ENCODE peak calls at places on chromosomes 5 and 9, in four cellular contexts. C is nephron progenitor cell, P is activated T-cell treated with anti-CD3 and anti-CD28 coated beads for 24 hours, V is bronchial epithelial cell. R is an unnamed sample.

GRCh38 chr9:91075279-91075678 is 273.7 kb downstream of the SYK start:
- DNase-seq in C (no peak), P (no peak), V (no peak), R (no peak)

GRCh38 chr9:85960688-85961093 is 19.7 kb downstream of the NAA35 start:
- DNase-seq in C (no peak), P (no peak), V (no peak), R (no peak)

GRCh38 chr9:125177888-125178287 is 11.7 kb downstream of the PPP6C start:
- DNase-seq in C (no peak), P (no peak), V (no peak), R (no peak)

GRCh38 chr5:176985516-176985915 is 21.1 kb downstream of the UIMC1 start:
- DNase-seq in C (no peak), P (no peak), V (no peak), R (no peak)

GRCh38 chr9:21752003-21752402 is 50.4 kb upstream of the MTAP start:
- DNase-seq in C (no peak), P (no peak), V (peak; percentile 44), R (no peak)

GRCh38 chr9:137488330-137488653 is 29.2 kb upstream of the NSMF start:
- DNase-seq in C (no peak), P (no peak), V (no peak), R (no peak)

GRCh38 chr9:133202145-133202513 is 6.9 kb downstream of the OBP2B start:
- DNase-seq in C (no peak), P (no peak), V (no peak), R (no peak)

GRCh38 chr5:41925555-41925946 is 470 bp downstream of the FBXO4 start:
- DNase-seq in C (no peak), P (peak; percentile 10), V (peak; percentile 48), R (peak; percentile 47)

GRCh38 chr5:42566658-42567313 is 143.5 kb downstream of the GHR start:
- DNase-seq in C (no peak), P (no peak), V (no peak), R (no peak)

GRCh38 chr5:53019320-53019719 is 30.2 kb downstream of the ITGA2 start:
- DNase-seq in C (no peak), P (no peak), V (peak; percentile 87), R (peak; percentile 82)

GRCh38 chr5:172523146-172523745 is 68.9 kb upstream of the SH3PXD2B start:
- DNase-seq in C (no peak), P (no peak), V (no peak), R (no peak)

GRCh38 chr5:149035282-149035882 is 27.5 kb downstream of the SH3TC2 start:
- DNase-seq in C (peak; percentile 78), P (peak; percentile 46), V (peak; percentile 66), R (peak; percentile 28)

GRCh38 chr5:42756630-42757601 is at the start of gene CCDC152:
- DNase-seq in C (no peak), P (peak; percentile 52), V (peak; percentile 8), R (peak; percentile 9)

GRCh38 chr5:157025093-157025698 is 33.7 kb downstream of the HAVCR1 start:
- DNase-seq in C (no peak), P (peak; percentile 60), V (no peak), R (no peak)

GRCh38 chr5:56075361-56075760 is 80.6 kb upstream of the IL6ST start:
- DNase-seq in C (no peak), P (no peak), V (no peak), R (no peak)

GRCh38 chr5:57302643-57303042 is 128.8 kb downstream of the GPBP1 start:
- DNase-seq in C (no peak), P (no peak), V (no peak), R (no peak)

GRCh38 chr5:141039517-141039916 is 11.7 kb upstream of the PCDHB1 start:
- DNase-seq in C (peak; percentile 38), P (no peak), V (no peak), R (peak; percentile 8)

GRCh38 chr9:27125030-27125429 is 16.0 kb downstream of the TEK start:
- DNase-seq in C (no peak), P (no peak), V (peak; percentile 99), R (peak; percentile 99)

GRCh38 chr5:41748631-41749030 is 121.6 kb downstream of the OXCT1 start:
- DNase-seq in C (no peak), P (peak; percentile 18), V (peak; percentile 67), R (peak; percentile 27)

GRCh38 chr9:34976992-34977391 is 12.6 kb upstream of the DNAJB5 start:
- DNase-seq in C (no peak), P (no peak), V (no peak), R (no peak)

GRCh38 chr9:122445155-122445749 is 32.5 kb downstream of the OR1J1 start:
- DNase-seq in C (no peak), P (no peak), V (no peak), R (peak; percentile 14)

GRCh38 chr5:457195-457961 is 14.4 kb downstream of the EXOC3 start:
- DNase-seq in C (no peak), P (no peak), V (no peak), R (no peak)

GRCh38 chr5:133051117-133051546 is 681 bp upstream of the HSPA4 start:
- DNase-seq in C (no peak), P (no peak), V (no peak), R (no peak)

GRCh38 chr9:133122935-133123611 is 2.0 kb upstream of the RALGDS start:
- DNase-seq in C (peak; percentile 41), P (no peak), V (no peak), R (no peak)

GRCh38 chr5:76537073-76537543 is 86.1 kb downstream of the F2RL2 start:
- DNase-seq in C (no peak), P (no peak), V (peak; percentile 42), R (no peak)

GRCh38 chr5:128693779-128694178 is 155.7 kb upstream of the FBN2 start:
- DNase-seq in C (no peak), P (no peak), V (no peak), R (no peak)

GRCh38 chr9:110432253-110432652 is 94.6 kb upstream of the TXNDC8 start:
- DNase-seq in C (no peak), P (no peak), V (no peak), R (no peak)

GRCh38 chr9:132903574-132904495 is 25.1 kb downstream of the SPACA9 start:
- DNase-seq in C (no peak), P (no peak), V (no peak), R (no peak)

GRCh38 chr5:102226321-102226720 is 69.8 kb downstream of the SLCO4C1 start:
- DNase-seq in C (no peak), P (no peak), V (peak; percentile 30), R (peak; percentile 13)

GRCh38 chr9:8717146-8717545 is 917.6 kb upstream of the DMAC1 start:
- DNase-seq in C (no peak), P (no peak), V (no peak), R (no peak)

GRCh38 chr9:111399772-111400563 is 69.9 kb upstream of the OR2K2 start:
- DNase-seq in C (no peak), P (no peak), V (peak; percentile 84), R (peak; percentile 39)

GRCh38 chr5:14457475-14457874 is 124.1 kb upstream of the OTULINL start:
- DNase-seq in C (no peak), P (no peak), V (no peak), R (no peak)

GRCh38 chr9:82810902-82811301 is 252.0 kb downstream of the RASEF start:
- DNase-seq in C (no peak), P (no peak), V (peak; percentile 98), R (peak; percentile 71)

GRCh38 chr9:16154570-16155078 is 601.8 kb downstream of the CCDC171 start:
- DNase-seq in C (peak; percentile 78), P (peak; percentile 15), V (peak; percentile 58), R (peak; percentile 64)

GRCh38 chr5:140372971-140373487 is 13.0 kb downstream of the SLC4A9 start:
- DNase-seq in C (peak; percentile 75), P (peak; percentile 17), V (peak; percentile 67), R (peak; percentile 42)

GRCh38 chr9:8349928-8350327 is 550.4 kb upstream of the DMAC1 start:
- DNase-seq in C (no peak), P (no peak), V (no peak), R (no peak)

GRCh38 chr5:77550416-77550815 is 58.3 kb upstream of the WDR41 start:
- DNase-seq in C (no peak), P (no peak), V (no peak), R (no peak)

GRCh38 chr5:7877851-7878250 is 8.9 kb downstream of the MTRR start:
- DNase-seq in C (no peak), P (no peak), V (no peak), R (no peak)

GRCh38 chr5:150512368-150512747 is 4.4 kb downstream of the NDST1 start:
- DNase-seq in C (no peak), P (no peak), V (no peak), R (no peak)

GRCh38 chr9:93259490-93260289 is 75.8 kb downstream of the WNK2 start:
- DNase-seq in C (no peak), P (no peak), V (no peak), R (no peak)

R was measured in foreskin keratinocyte.